ENCODE peak calls at places on chromosomes 16 and 17, in four cellular contexts. H is gastrocnemius medialis, K is endothelial cell of umbilical vein, I is AG04450. N is an unnamed sample.
A peak's percentile ranks its signal among the peaks of the same experiment; 100 is the strongest.

GRCh38 chr17:14197582-14197981 is 39.1 kb downstream of the CDRT15 start:
- DNase-seq in I (no peak), H (no peak), K (no peak), N (no peak)

GRCh38 chr17:80938556-80938955 is 53.1 kb upstream of the CHMP6 start:
- DNase-seq in I (no peak), K (no peak), H (no peak), N (no peak)

GRCh38 chr16:27199747-27200146 is 3.6 kb upstream of the KDM8 start:
- DNase-seq in I (no peak), K (no peak), H (no peak), N (no peak)

GRCh38 chr17:39653662-39654331 is 11.4 kb upstream of the TCAP start:
- DNase-seq in I (no peak), K (peak; percentile 35), H (no peak), N (peak; percentile 22)

GRCh38 chr16:10504404-10504885 is 76.0 kb downstream of the EMP2 start:
- DNase-seq in I (no peak), K (no peak), H (no peak), N (no peak)

GRCh38 chr17:82315703-82316358 is 1.6 kb downstream of the CD7 start:
- DNase-seq in I (no peak), K (no peak), H (no peak), N (no peak)

GRCh38 chr17:75785016-75785769 is 587 bp downstream of the UNK start:
- DNase-seq in K (no peak), H (peak; percentile 75), I (peak; percentile 73), N (peak; percentile 81)

GRCh38 chr17:36085710-36086268 is 4.2 kb downstream of the CCL3 start:
- DNase-seq in K (no peak), H (no peak), I (no peak), N (no peak)

GRCh38 chr17:62587554-62587953 is 39.9 kb upstream of the MRC2 start:
- DNase-seq in K (no peak), H (peak; percentile 62), I (no peak), N (no peak)

GRCh38 chr16:87201052-87201451 is 116.1 kb downstream of the C16orf95 start:
- DNase-seq in K (peak; percentile 34), I (peak; percentile 95), H (no peak), N (peak; percentile 99)

GRCh38 chr16:88739139-88739974 is 33.1 kb downstream of the CTU2 start:
- DNase-seq in K (no peak), H (no peak), I (no peak), N (no peak)

GRCh38 chr16:78444-79145 is 570 bp downstream of the MPG start:
- DNase-seq in I (no peak), K (peak; percentile 49), H (no peak), N (no peak)

GRCh38 chr17:35748323-35748960 is 4.6 kb downstream of the GAS2L2 start:
- DNase-seq in K (peak; percentile 20), H (no peak), I (no peak), N (no peak)

GRCh38 chr16:56747486-56748045 is 17.6 kb downstream of the NUP93 start:
- DNase-seq in I (no peak), K (no peak), H (no peak), N (no peak)

GRCh38 chr16:8199390-8199789 is 390.9 kb downstream of the TMEM114 start:
- DNase-seq in K (no peak), I (no peak), H (no peak), N (no peak)

GRCh38 chr17:36001109-36001735 is at the start of gene CCL15:
- DNase-seq in I (no peak), K (no peak), H (no peak), N (no peak)

GRCh38 chr17:3007651-3008121 is 55.7 kb downstream of the OR1D5 start:
- DNase-seq in I (no peak), K (no peak), H (no peak), N (no peak)

GRCh38 chr17:50201226-50201854 is at the start of gene COL1A1:
- DNase-seq in H (no peak), K (no peak), I (no peak), N (peak; percentile 90)
- TF ChIP-seq CTCF in H (no peak), K (no peak), I (no peak), N (no peak)

GRCh38 chr16:22235839-22236745 is 30.0 kb downstream of the EEF2K start:
- DNase-seq in I (no peak), H (peak; percentile 35), K (peak; percentile 13), N (no peak)

GRCh38 chr16:22239131-22239805 is 33.2 kb downstream of the EEF2K start:
- DNase-seq in H (no peak), K (no peak), I (no peak), N (no peak)

DNA sequence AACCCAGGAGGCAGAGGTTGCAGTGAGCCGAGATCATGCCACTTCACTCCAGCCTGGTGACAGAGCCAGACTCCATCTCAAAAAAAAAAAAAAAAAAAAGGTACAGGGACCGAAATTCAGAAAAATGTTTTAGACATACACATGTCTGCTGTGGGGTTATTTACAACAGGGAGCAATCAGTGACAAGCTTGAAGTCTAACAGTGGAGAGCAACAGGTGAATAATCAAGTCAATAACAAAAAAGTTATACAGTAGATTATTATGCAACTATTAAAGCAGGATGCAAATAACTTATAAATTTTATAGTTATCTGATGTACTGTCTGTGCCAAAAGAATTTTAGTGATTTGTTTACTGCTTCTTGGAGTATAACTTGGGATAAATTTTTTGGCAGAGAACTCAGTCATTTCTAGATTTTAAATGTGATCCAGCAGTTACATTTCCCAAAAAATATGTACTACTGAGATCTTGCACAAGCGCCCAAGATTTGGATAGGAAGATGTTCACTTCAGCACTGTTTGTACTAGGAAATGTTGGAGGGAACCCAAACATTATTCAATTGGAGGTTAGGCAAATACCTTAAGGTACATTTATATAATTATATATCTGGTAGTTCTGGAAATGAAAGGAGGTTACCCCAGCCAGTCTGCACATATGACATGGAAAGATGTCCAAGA is 34.1 kb downstream of the EEF2K start:
- DNase-seq in K (no peak), I (no peak), H (no peak), N (no peak)
- H3K4me3 ChIP-seq in K (no peak overlapping the region), I (no peak overlapping the region), H (no peak overlapping the region), N (no peak overlapping the region)

DNA sequence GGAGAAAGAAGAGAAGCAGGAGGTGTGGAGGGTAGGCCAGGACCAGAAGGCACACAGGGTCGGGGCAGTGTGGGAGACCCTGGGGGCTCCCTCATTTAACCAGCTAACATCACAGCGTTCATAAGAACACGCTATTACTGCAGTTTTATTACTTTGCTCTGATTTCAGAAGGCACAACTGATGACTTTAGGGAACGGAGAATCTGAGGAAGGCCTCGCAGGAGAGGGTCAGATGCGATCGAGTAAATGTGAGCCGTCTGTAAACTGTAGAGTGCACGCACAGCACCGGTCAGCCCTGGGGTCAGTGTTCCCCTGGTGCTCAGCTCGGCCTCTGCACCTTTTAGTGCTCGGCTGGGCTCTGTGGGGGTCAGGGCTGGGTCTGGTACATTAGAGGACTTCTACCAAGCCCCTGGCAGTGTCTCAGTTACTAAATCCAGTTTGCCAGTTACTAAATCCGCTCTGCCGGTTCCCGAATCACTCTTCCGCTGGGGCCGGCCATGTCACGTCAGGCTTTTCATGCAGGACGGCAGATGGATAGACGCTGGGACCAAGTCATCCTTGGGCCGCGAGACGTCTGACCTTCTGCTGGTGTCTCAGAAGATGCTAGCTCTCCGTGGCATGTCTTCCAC is 325.9 kb downstream of the SEC14L1 start:
- DNase-seq in K (no peak), I (no peak), H (no peak), N (no peak)
- H3K27ac ChIP-seq in K (no peak overlapping the region), I (no peak overlapping the region), H (peak overlapping the region; percentile 68), N (peak overlapping the region; percentile 60)

DNA sequence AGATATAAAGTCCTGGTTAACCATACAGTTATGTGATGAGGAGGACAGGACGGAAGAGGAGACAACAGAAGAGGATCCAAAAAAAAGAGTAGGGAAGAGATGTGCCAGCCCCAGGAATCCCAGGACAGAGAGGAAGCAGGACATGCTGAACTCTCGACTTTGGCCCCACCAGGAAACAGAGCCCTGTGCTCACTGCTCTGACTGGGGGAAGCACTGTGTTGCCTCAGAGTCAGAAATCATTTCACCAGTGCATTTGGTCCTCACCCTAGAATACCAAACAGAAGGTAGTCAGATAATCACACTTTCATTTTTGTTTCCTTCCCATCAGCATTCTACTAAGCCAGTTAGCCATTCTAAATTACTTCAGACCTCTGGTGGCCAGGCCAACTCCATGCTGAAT is 421.0 kb upstream of the CDH5 start:
- DNase-seq in I (no peak), K (no peak), H (no peak), N (no peak)
- TF ChIP-seq CTCF in I (no peak), K (no peak), H (no peak), N (no peak)

DNA sequence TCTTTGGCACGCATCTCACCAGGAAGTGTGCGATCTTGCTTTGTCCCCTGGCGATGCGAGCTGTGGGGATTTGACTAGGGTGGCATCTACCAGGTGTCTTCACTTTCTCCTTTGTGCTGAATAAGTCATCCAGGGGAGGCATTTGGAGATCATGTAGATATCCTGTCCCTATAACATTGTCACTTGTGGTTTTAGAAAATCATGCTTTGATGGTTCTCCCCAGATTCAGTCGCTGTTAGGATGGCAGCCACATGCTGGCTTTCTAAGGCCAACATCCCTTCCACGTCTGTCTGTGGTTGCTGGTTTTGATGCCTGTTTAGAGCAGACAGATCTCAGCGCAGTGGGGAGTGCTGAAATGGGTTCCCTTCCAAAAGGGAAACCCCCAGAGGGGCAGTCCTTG is 2.5 kb downstream of the ADAD2 start:
- DNase-seq in H (no peak), I (no peak), K (no peak), N (no peak)
- H3K4me3 ChIP-seq in H (no peak overlapping the region), I (no peak overlapping the region), K (no peak overlapping the region), N (no peak overlapping the region)

DNA sequence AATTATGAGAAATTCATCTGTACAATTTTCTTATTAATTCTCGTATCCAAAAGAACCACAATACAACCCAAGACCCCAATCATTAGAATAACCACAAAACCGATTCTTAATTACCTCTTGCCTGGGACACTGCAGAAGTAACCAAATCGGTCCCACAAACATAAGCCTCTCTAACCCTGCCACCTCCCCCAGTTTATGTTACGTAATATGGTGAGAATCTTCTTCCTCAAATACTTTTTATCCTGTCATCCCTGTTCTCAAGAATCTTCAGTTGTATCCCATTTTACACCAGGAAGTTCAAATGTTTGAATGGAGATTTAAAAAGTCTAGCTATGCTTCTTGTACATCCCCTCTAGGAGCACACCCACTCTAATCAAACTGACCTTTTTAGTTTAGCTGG is 269.3 kb upstream of the TBX2 start:
- DNase-seq in K (no peak), I (no peak), H (no peak), N (no peak)
- H3K27ac ChIP-seq in K (no peak overlapping the region), I (no peak overlapping the region), H (no peak overlapping the region), N (no peak overlapping the region)